ENCODE peak calls at places on chromosomes 4 and X, in nine cellular contexts. One of them, this sample, is unnamed.

GRCh38 chrX:48934581-48935331 is 15.9 kb upstream of the PIM2 start:
- DNase-seq in H9: no peak
- DNase-seq in ovary: no peak
- DNase-seq in fibroblast of lung: no peak
- DNase-seq in cardiac muscle cell: no peak
- DNase-seq in neural progenitor cell: no peak
- DNase-seq in mucosa of descending colon: no peak
- DNase-seq in CD8-positive, alpha-beta T cell: no peak
- DNase-seq in uterus: no peak
- DNase-seq in this sample: no peak

GRCh38 chrX:119880552-119881437 is 9.2 kb downstream of the NDUFA1 start:
- DNase-seq in uterus: no peak
- DNase-seq in ovary: no peak
- DNase-seq in neural progenitor cell: peak; percentile 52
- DNase-seq in cardiac muscle cell: peak; percentile 17
- DNase-seq in H9: peak; percentile 46
- DNase-seq in fibroblast of lung: peak; percentile 41
- DNase-seq in mucosa of descending colon: peak; percentile 27
- DNase-seq in CD8-positive, alpha-beta T cell: no peak
- DNase-seq in this sample: no peak

GRCh38 chr4:110681381-110681780 is 58.5 kb upstream of the PITX2 start:
- DNase-seq in fibroblast of lung: no peak
- DNase-seq in uterus: no peak
- DNase-seq in mucosa of descending colon: no peak
- DNase-seq in ovary: no peak
- DNase-seq in H9: no peak
- DNase-seq in CD8-positive, alpha-beta T cell: no peak
- DNase-seq in cardiac muscle cell: no peak
- DNase-seq in neural progenitor cell: no peak
- DNase-seq in this sample: no peak

GRCh38 chrX:11558972-11559371 is 106.7 kb downstream of the ARHGAP6 start:
- DNase-seq in fibroblast of lung: no peak
- DNase-seq in H9: peak; percentile 45
- DNase-seq in uterus: no peak
- DNase-seq in CD8-positive, alpha-beta T cell: peak; percentile 51
- DNase-seq in neural progenitor cell: peak; percentile 15
- DNase-seq in cardiac muscle cell: no peak
- DNase-seq in ovary: no peak
- DNase-seq in mucosa of descending colon: peak; percentile 12
- DNase-seq in this sample: no peak

GRCh38 chr4:41174444-41174843 is 39.9 kb downstream of the APBB2 start:
- DNase-seq in fibroblast of lung: peak; percentile 42
- DNase-seq in H9: no peak
- DNase-seq in CD8-positive, alpha-beta T cell: no peak
- DNase-seq in uterus: no peak
- DNase-seq in cardiac muscle cell: no peak
- DNase-seq in mucosa of descending colon: no peak
- DNase-seq in ovary: no peak
- DNase-seq in neural progenitor cell: no peak
- DNase-seq in this sample: no peak

GRCh38 chrX:104351173-104351769 is 96.5 kb upstream of the ESX1 start:
- DNase-seq in H9: no peak
- DNase-seq in neural progenitor cell: no peak
- DNase-seq in ovary: no peak
- DNase-seq in cardiac muscle cell: no peak
- DNase-seq in mucosa of descending colon: no peak
- DNase-seq in CD8-positive, alpha-beta T cell: no peak
- DNase-seq in fibroblast of lung: peak; percentile 86
- DNase-seq in uterus: no peak
- DNase-seq in this sample: no peak

GRCh38 chr4:168019019-168019651 is 73.2 kb upstream of the ANXA10 start:
- DNase-seq in uterus: no peak
- DNase-seq in ovary: no peak
- DNase-seq in CD8-positive, alpha-beta T cell: no peak
- DNase-seq in cardiac muscle cell: no peak
- DNase-seq in fibroblast of lung: peak; percentile 30
- DNase-seq in neural progenitor cell: no peak
- DNase-seq in H9: no peak
- DNase-seq in mucosa of descending colon: no peak
- DNase-seq in this sample: no peak

GRCh38 chrX:93932471-93933220 is 258.6 kb downstream of the FAM133A start:
- DNase-seq in H9: no peak
- DNase-seq in uterus: no peak
- DNase-seq in neural progenitor cell: no peak
- DNase-seq in fibroblast of lung: no peak
- DNase-seq in ovary: no peak
- DNase-seq in cardiac muscle cell: no peak
- DNase-seq in mucosa of descending colon: no peak
- DNase-seq in CD8-positive, alpha-beta T cell: no peak
- DNase-seq in this sample: no peak

GRCh38 chr4:110019153-110019552 is 106.5 kb downstream of the EGF start:
- DNase-seq in CD8-positive, alpha-beta T cell: no peak
- DNase-seq in cardiac muscle cell: no peak
- DNase-seq in fibroblast of lung: no peak
- DNase-seq in mucosa of descending colon: no peak
- DNase-seq in H9: no peak
- DNase-seq in neural progenitor cell: no peak
- DNase-seq in ovary: no peak
- DNase-seq in uterus: no peak
- DNase-seq in this sample: no peak

GRCh38 chr4:23966720-23967119 is 76.9 kb upstream of the PPARGC1A start:
- DNase-seq in neural progenitor cell: peak; percentile 45
- DNase-seq in mucosa of descending colon: no peak
- DNase-seq in fibroblast of lung: no peak
- DNase-seq in cardiac muscle cell: peak; percentile 57
- DNase-seq in ovary: no peak
- DNase-seq in uterus: no peak
- DNase-seq in H9: peak; percentile 49
- DNase-seq in CD8-positive, alpha-beta T cell: no peak
- DNase-seq in this sample: no peak

GRCh38 chr4:185685804-185686203 is 126.2 kb downstream of the SORBS2 start:
- DNase-seq in cardiac muscle cell: no peak
- DNase-seq in CD8-positive, alpha-beta T cell: no peak
- DNase-seq in ovary: no peak
- DNase-seq in uterus: no peak
- DNase-seq in mucosa of descending colon: no peak
- DNase-seq in neural progenitor cell: no peak
- DNase-seq in fibroblast of lung: no peak
- DNase-seq in H9: no peak
- DNase-seq in this sample: no peak

GRCh38 chr4:102500371-102501175 is 586 bp upstream of the NFKB1 start:
- DNase-seq in ovary: peak; percentile 81
- DNase-seq in mucosa of descending colon: peak; percentile 66
- DNase-seq in uterus: peak; percentile 52
- DNase-seq in H9: peak; percentile 48
- DNase-seq in cardiac muscle cell: peak; percentile 51
- DNase-seq in neural progenitor cell: peak; percentile 54
- DNase-seq in CD8-positive, alpha-beta T cell: no peak
- DNase-seq in fibroblast of lung: peak; percentile 62
- DNase-seq in this sample: peak; percentile 72

GRCh38 chrX:51931761-51932160 is 38.3 kb downstream of the MAGED1 start:
- DNase-seq in cardiac muscle cell: no peak
- DNase-seq in ovary: no peak
- DNase-seq in mucosa of descending colon: no peak
- DNase-seq in neural progenitor cell: no peak
- DNase-seq in H9: no peak
- DNase-seq in fibroblast of lung: peak; percentile 0
- DNase-seq in uterus: no peak
- DNase-seq in CD8-positive, alpha-beta T cell: no peak
- DNase-seq in this sample: no peak

GRCh38 chrX:3743821-3744439 is 30.5 kb upstream of the PRKX start:
- DNase-seq in ovary: no peak
- DNase-seq in uterus: no peak
- DNase-seq in mucosa of descending colon: peak; percentile 15
- DNase-seq in CD8-positive, alpha-beta T cell: peak; percentile 67
- DNase-seq in H9: no peak
- DNase-seq in cardiac muscle cell: no peak
- DNase-seq in neural progenitor cell: no peak
- DNase-seq in fibroblast of lung: no peak
- DNase-seq in this sample: no peak

GRCh38 chr4:166816901-166817300 is 417.4 kb downstream of the SPOCK3 start:
- DNase-seq in neural progenitor cell: no peak
- DNase-seq in fibroblast of lung: peak; percentile 62
- DNase-seq in CD8-positive, alpha-beta T cell: no peak
- DNase-seq in mucosa of descending colon: peak; percentile 83
- DNase-seq in uterus: no peak
- DNase-seq in H9: no peak
- DNase-seq in ovary: no peak
- DNase-seq in cardiac muscle cell: no peak
- DNase-seq in this sample: no peak

GRCh38 chr4:44447563-44448504 is 775 bp downstream of the KCTD8 start:
- DNase-seq in fibroblast of lung: peak; percentile 61
- DNase-seq in cardiac muscle cell: peak; percentile 59
- DNase-seq in mucosa of descending colon: peak; percentile 3
- DNase-seq in neural progenitor cell: peak; percentile 74
- DNase-seq in CD8-positive, alpha-beta T cell: no peak
- DNase-seq in H9: peak; percentile 70
- DNase-seq in uterus: peak; percentile 16
- DNase-seq in ovary: peak; percentile 49
- DNase-seq in this sample: peak; percentile 23

GRCh38 chrX:134782796-134783195 is 124.5 kb upstream of the PLAC1 start:
- DNase-seq in uterus: no peak
- DNase-seq in neural progenitor cell: peak; percentile 19
- DNase-seq in H9: no peak
- DNase-seq in ovary: no peak
- DNase-seq in mucosa of descending colon: no peak
- DNase-seq in CD8-positive, alpha-beta T cell: no peak
- DNase-seq in cardiac muscle cell: peak; percentile 58
- DNase-seq in fibroblast of lung: peak; percentile 20
- DNase-seq in this sample: no peak

GRCh38 chr4:22246816-22247215 is 269.1 kb downstream of the ADGRA3 start:
- DNase-seq in neural progenitor cell: no peak
- DNase-seq in fibroblast of lung: no peak
- DNase-seq in H9: no peak
- DNase-seq in cardiac muscle cell: no peak
- DNase-seq in mucosa of descending colon: no peak
- DNase-seq in ovary: no peak
- DNase-seq in uterus: no peak
- DNase-seq in CD8-positive, alpha-beta T cell: no peak
- DNase-seq in this sample: no peak

DNA sequence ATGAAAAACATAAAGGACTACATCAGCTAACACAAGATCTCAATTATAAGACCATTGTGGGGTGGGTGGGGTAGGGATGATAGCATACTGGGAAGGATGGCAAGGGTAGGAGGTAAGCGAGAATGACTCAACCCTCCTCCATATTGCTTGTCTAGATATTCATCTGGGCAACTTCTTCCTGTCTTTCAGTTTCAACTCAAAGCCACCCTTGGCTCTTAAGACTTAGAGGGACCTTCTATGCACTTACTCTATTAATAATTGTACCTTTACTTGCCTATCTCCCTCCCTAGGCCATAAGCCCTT is 87.5 kb upstream of the ETNPPL start:
- DNase-seq in mucosa of descending colon: no peak
- DNase-seq in fibroblast of lung: no peak
- DNase-seq in ovary: no peak
- DNase-seq in neural progenitor cell: no peak
- DNase-seq in CD8-positive, alpha-beta T cell: no peak
- DNase-seq in uterus: no peak
- DNase-seq in cardiac muscle cell: no peak
- DNase-seq in H9: no peak
- DNase-seq in this sample: no peak
- H3K4me1 ChIP-seq in mucosa of descending colon: no peaks in the 10 kb centered on the region
- H3K4me1 ChIP-seq in fibroblast of lung: peaks cover 6% of the 10 kb centered on the region
- H3K4me1 ChIP-seq in ovary: no peaks in the 10 kb centered on the region
- H3K4me1 ChIP-seq in neural progenitor cell: no peaks in the 10 kb centered on the region
- H3K4me1 ChIP-seq in CD8-positive, alpha-beta T cell: no peaks in the 10 kb centered on the region
- H3K4me1 ChIP-seq in uterus: no peaks in the 10 kb centered on the region
- H3K4me1 ChIP-seq in cardiac muscle cell: no peaks in the 10 kb centered on the region
- H3K4me1 ChIP-seq in H9: peaks cover 3% of the 10 kb centered on the region
- H3K4me1 ChIP-seq in this sample: no peaks in the 10 kb centered on the region

GRCh38 chrX:143781103-143781502 is 60.6 kb upstream of the SPANXN2 start:
- DNase-seq in fibroblast of lung: peak; percentile 3
- DNase-seq in uterus: no peak
- DNase-seq in H9: peak; percentile 54
- DNase-seq in CD8-positive, alpha-beta T cell: no peak
- DNase-seq in ovary: no peak
- DNase-seq in cardiac muscle cell: no peak
- DNase-seq in neural progenitor cell: no peak
- DNase-seq in mucosa of descending colon: no peak
- DNase-seq in this sample: no peak
- H3K9me3 ChIP-seq in fibroblast of lung: no peaks in the 10 kb centered on the region
- H3K9me3 ChIP-seq in uterus: no peaks in the 10 kb centered on the region
- H3K9me3 ChIP-seq in H9: peaks cover 25% of the 10 kb centered on the region
- H3K9me3 ChIP-seq in CD8-positive, alpha-beta T cell: no peaks in the 10 kb centered on the region
- H3K9me3 ChIP-seq in ovary: no peaks in the 10 kb centered on the region
- H3K9me3 ChIP-seq in cardiac muscle cell: no peaks in the 10 kb centered on the region
- H3K9me3 ChIP-seq in neural progenitor cell: no peaks in the 10 kb centered on the region
- H3K9me3 ChIP-seq in mucosa of descending colon: no peaks in the 10 kb centered on the region
- H3K9me3 ChIP-seq in this sample: peaks cover 4% of the 10 kb centered on the region

DNA sequence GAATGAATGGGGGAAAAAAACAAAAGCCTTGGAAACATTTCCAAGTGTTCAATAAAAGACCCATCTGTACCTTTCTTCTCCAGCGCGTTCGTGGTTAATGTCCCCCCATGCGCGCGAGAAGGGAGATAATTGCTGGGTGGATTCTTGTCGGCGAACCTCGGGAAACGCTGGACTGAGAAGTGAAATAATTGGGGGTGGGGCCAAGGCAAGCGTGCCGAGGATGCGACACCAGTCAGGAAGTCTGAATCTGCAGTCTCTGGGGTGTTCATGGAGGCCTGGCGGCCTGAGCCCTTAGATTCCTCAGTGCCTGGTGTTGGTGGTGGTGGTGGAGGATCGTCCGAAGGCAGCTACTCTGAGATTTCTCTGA is 5.3 kb upstream of the ARX start:
- DNase-seq in H9: no peak
- DNase-seq in mucosa of descending colon: no peak
- DNase-seq in CD8-positive, alpha-beta T cell: no peak
- DNase-seq in ovary: peak; percentile 38
- DNase-seq in uterus: no peak
- DNase-seq in fibroblast of lung: no peak
- DNase-seq in cardiac muscle cell: no peak
- DNase-seq in neural progenitor cell: no peak
- DNase-seq in this sample: no peak
- TF ChIP-seq CTCF in H9: no peak
- TF ChIP-seq CTCF in mucosa of descending colon: no peak
- TF ChIP-seq CTCF in CD8-positive, alpha-beta T cell: no peak
- TF ChIP-seq CTCF in ovary: no peak
- TF ChIP-seq CTCF in uterus: no peak
- TF ChIP-seq CTCF in fibroblast of lung: no peak
- TF ChIP-seq CTCF in cardiac muscle cell: no peak
- TF ChIP-seq CTCF in neural progenitor cell: peak; percentile 1
- TF ChIP-seq CTCF in this sample: no peak

DNA sequence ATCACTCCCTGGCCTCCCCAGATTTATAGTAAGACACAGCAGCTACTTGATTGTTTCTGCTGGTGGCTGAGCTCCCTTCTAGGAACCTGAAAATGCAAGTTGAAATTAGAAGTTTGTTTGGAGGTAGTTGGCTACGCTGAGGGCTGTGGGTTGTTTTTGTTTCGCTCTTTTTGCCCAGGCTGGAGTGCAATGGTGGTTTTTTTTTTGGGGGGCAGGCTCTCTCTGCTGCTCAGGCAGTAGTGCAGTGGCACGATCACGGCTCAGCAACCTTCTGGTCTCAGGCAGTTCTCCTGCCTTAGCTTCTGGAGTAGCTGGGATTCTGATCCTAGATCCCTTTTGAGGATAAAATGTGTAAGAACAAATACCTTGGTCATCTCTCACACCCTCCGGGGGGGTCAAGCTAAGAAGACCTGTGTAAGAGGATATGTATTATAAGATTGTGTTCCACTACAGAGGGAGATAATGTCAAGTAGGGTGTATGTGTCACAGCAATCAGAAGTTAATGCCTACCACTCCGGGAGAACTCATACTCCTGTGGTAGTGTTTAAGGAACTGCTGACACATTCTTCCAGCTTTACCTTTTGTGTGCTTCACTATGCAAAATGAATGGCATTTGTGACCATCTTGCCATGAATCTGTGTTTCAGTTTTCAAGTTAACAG is 9.7 kb downstream of the JADE1 start:
- DNase-seq in H9: no peak
- DNase-seq in mucosa of descending colon: no peak
- DNase-seq in cardiac muscle cell: no peak
- DNase-seq in neural progenitor cell: no peak
- DNase-seq in uterus: no peak
- DNase-seq in fibroblast of lung: peak; percentile 58
- DNase-seq in ovary: no peak
- DNase-seq in CD8-positive, alpha-beta T cell: no peak
- DNase-seq in this sample: no peak
- H3K4me1 ChIP-seq in H9: peaks cover 6% of the 10 kb centered on the region
- H3K4me1 ChIP-seq in mucosa of descending colon: no peaks in the 10 kb centered on the region
- H3K4me1 ChIP-seq in cardiac muscle cell: no peaks in the 10 kb centered on the region
- H3K4me1 ChIP-seq in neural progenitor cell: peaks cover 8% of the 10 kb centered on the region
- H3K4me1 ChIP-seq in uterus: no peaks in the 10 kb centered on the region
- H3K4me1 ChIP-seq in fibroblast of lung: peaks cover 14% of the 10 kb centered on the region
- H3K4me1 ChIP-seq in ovary: peaks cover 4% of the 10 kb centered on the region
- H3K4me1 ChIP-seq in CD8-positive, alpha-beta T cell: peaks cover 22% of the 10 kb centered on the region
- H3K4me1 ChIP-seq in this sample: peaks cover 83% of the 10 kb centered on the region

This sample was measured in left ventricle myocardium inferior.